ENCODE peak calls at places on chromosomes 5 and 9, in six cellular contexts. B is T-helper 2 cell treated with Interferon-gamma antibody and Interleukin-4, amounts not matched to agents 5 μg/mL and 100 μg/mL, for 36 hours; X is NCI-H187; E is heart left ventricle; A is stimulated activated naive CD4-positive, alpha-beta T cell; J is H54. M is an unnamed sample.

GRCh38 chr5:96687812-96688453 is 25.8 kb downstream of the CAST start:
- DNase-seq in B (no peak), X (no peak), E (no peak), A (peak), J (no peak), M (peak)

GRCh38 chr9:87793292-87793691 is 67.4 kb downstream of the CTSL start:
- DNase-seq in B (no peak), X (no peak), E (no peak), A (no peak), J (peak), M (no peak)

GRCh38 chr9:132783006-132783405 is 95.1 kb downstream of the AK8 start:
- DNase-seq in B (no peak), X (no peak), E (no peak), A (no peak), J (no peak), M (no peak)

GRCh38 chr9:8420416-8420815 is 620.8 kb upstream of the DMAC1 start:
- DNase-seq in B (no peak), X (no peak), E (no peak), A (no peak), J (no peak), M (no peak)

GRCh38 chr9:26812217-26812616 is 80.4 kb downstream of the CAAP1 start:
- DNase-seq in B (no peak), X (no peak), E (no peak), A (no peak), J (no peak), M (no peak)

GRCh38 chr5:129771058-129771838 is 23.4 kb downstream of the MINAR2 start:
- DNase-seq in B (peak), X (peak), E (peak), A (peak), J (peak), M (no peak)

GRCh38 chr9:104885818-104886709 is 41.9 kb downstream of the ABCA1 start:
- DNase-seq in B (no peak), X (no peak), E (no peak), A (no peak), J (no peak), M (no peak)

GRCh38 chr5:36689225-36689624 is 82.8 kb downstream of the SLC1A3 start:
- DNase-seq in B (no peak), X (no peak), E (no peak), A (no peak), J (no peak), M (no peak)

GRCh38 chr5:14006823-14007510 is 62.5 kb upstream of the DNAH5 start:
- DNase-seq in B (no peak), X (no peak), E (no peak), A (no peak), J (no peak), M (no peak)

GRCh38 chr5:157917909-157918809 is 59.2 kb upstream of the CLINT1 start:
- DNase-seq in B (peak), X (no peak), E (peak), A (peak), J (peak), M (peak)

GRCh38 chr5:54742417-54742889 is 224.9 kb downstream of the SNX18 start:
- DNase-seq in B (no peak), X (no peak), E (peak), A (no peak), J (peak), M (no peak)

GRCh38 chr9:129250786-129251185 is 72.7 kb upstream of the IER5L start:
- DNase-seq in B (no peak), X (no peak), E (no peak), A (no peak), J (no peak), M (no peak)

GRCh38 chr5:145531038-145531734 is 304.0 kb downstream of the PRELID2 start:
- DNase-seq in B (no peak), X (no peak), E (peak), A (no peak), J (peak), M (no peak)

GRCh38 chr9:120904061-120904998 is 22.3 kb downstream of the TRAF1 start:
- DNase-seq in B (no peak), X (no peak), E (no peak), A (peak), J (no peak), M (no peak)

GRCh38 chr5:173158366-173158765 is 14.0 kb downstream of the BNIP1 start:
- DNase-seq in B (no peak), X (no peak), E (no peak), A (no peak), J (no peak), M (no peak)

GRCh38 chr5:28580616-28581015 is 1542.2 kb upstream of the CDH9 start:
- DNase-seq in B (no peak), X (no peak), E (no peak), A (no peak), J (no peak), M (no peak)

GRCh38 chr9:104971521-104971920 is 43.6 kb upstream of the ABCA1 start:
- DNase-seq in B (no peak), X (no peak), E (no peak), A (no peak), J (no peak), M (no peak)

GRCh38 chr5:39560730-39561129 is 135.9 kb upstream of the DAB2 start:
- DNase-seq in B (no peak), X (no peak), E (no peak), A (no peak), J (no peak), M (no peak)

GRCh38 chr5:66232701-66233100 is 88.6 kb downstream of the SREK1 start:
- DNase-seq in B (no peak), X (no peak), E (no peak), A (no peak), J (no peak), M (no peak)

M was measured in NCI-H1092 treated with DMSO at 0.1 percent for 48 hours.